ENCODE peak calls at places on chromosomes 1 and 21, in ten cellular contexts. A is T-helper 17 cell; O is HepG2; S is left lung; Q is activated CD8-positive, alpha-beta T cell treated with anti-CD3 and anti-CD28 coated beads, Interleukin-2, amount 10 ng/mL, durations not matched to agents 7 days and 5 days; J is CD4-positive, CD25-positive, alpha-beta regulatory T cell; X is psoas muscle; M is Right ventricle myocardium inferior; N is heart right ventricle; U is lower lobe of right lung. D is an unnamed sample.

GRCh38 chr1:18037651-18038050 is 69.9 kb upstream of the IGSF21 start:
- ATAC-seq in A (no peak), O (no peak), S (no peak), Q (no peak), J (no peak), X (no peak), M (no peak), N (no peak), U (no peak), D (no peak)

GRCh38 chr1:12519708-12520364 is 98.2 kb downstream of the DHRS3 start:
- ATAC-seq in A (no peak), O (no peak), S (no peak), Q (no peak), J (no peak), X (peak), M (peak), N (no peak), U (peak), D (peak)

GRCh38 chr1:161177936-161178244 is 583 bp upstream of the B4GALT3 start:
- ATAC-seq in A (no peak), O (peak), S (no peak), Q (no peak), J (no peak), X (no peak), M (no peak), N (no peak), U (no peak), D (no peak)

GRCh38 chr1:33143698-33144097 is 38.1 kb downstream of the TRIM62 start:
- ATAC-seq in A (no peak), O (no peak), S (no peak), Q (no peak), J (no peak), X (no peak), M (no peak), N (no peak), U (no peak), D (no peak)

GRCh38 chr1:246197076-246197475 is 310.0 kb downstream of the SMYD3 start:
- ATAC-seq in A (no peak), O (no peak), S (no peak), Q (no peak), J (no peak), X (no peak), M (no peak), N (no peak), U (no peak), D (no peak)

GRCh38 chr1:106879538-106879937 is 176.9 kb upstream of the PRMT6 start:
- ATAC-seq in A (no peak), O (no peak), S (peak), Q (no peak), J (no peak), X (no peak), M (peak), N (peak), U (peak), D (peak)

GRCh38 chr21:35895598-35895997 is 164.7 kb downstream of the SETD4 start:
- ATAC-seq in A (no peak), O (no peak), S (no peak), Q (no peak), J (no peak), X (no peak), M (no peak), N (no peak), U (no peak), D (no peak)

GRCh38 chr1:7373936-7374760 is 396.9 kb upstream of the VAMP3 start:
- ATAC-seq in A (no peak), O (no peak), S (no peak), Q (no peak), J (no peak), X (no peak), M (no peak), N (no peak), U (no peak), D (no peak)

GRCh38 chr1:218336353-218336752 is 8.8 kb upstream of the TGFB2 start:
- ATAC-seq in A (no peak), O (peak), S (no peak), Q (no peak), J (no peak), X (no peak), M (no peak), N (no peak), U (no peak), D (no peak)

GRCh38 chr1:163055005-163055404 is 14.2 kb upstream of the RGS4 start:
- ATAC-seq in A (no peak), O (no peak), S (peak), Q (no peak), J (no peak), X (no peak), M (no peak), N (no peak), U (peak), D (no peak)

GRCh38 chr21:36156815-36157670 is at the start of gene DOP1B:
- ATAC-seq in A (no peak), O (peak), S (peak), Q (peak), J (no peak), X (no peak), M (no peak), N (no peak), U (peak), D (no peak)

GRCh38 chr1:231836227-231836893 is 209.8 kb downstream of the DISC1 start:
- ATAC-seq in A (no peak), O (peak), S (no peak), Q (no peak), J (no peak), X (no peak), M (no peak), N (peak), U (no peak), D (no peak)

GRCh38 chr21:18460979-18461378 is 57.4 kb upstream of the TMPRSS15 start:
- ATAC-seq in A (peak), O (no peak), S (no peak), Q (no peak), J (no peak), X (no peak), M (no peak), N (no peak), U (no peak), D (no peak)

GRCh38 chr1:98914547-98914946 is 90.1 kb downstream of the PLPPR5 start:
- ATAC-seq in A (no peak), O (no peak), S (no peak), Q (no peak), J (no peak), X (no peak), M (no peak), N (no peak), U (no peak), D (no peak)

GRCh38 chr21:26798856-26799751 is 46.1 kb downstream of the ADAMTS1 start:
- ATAC-seq in A (no peak), O (no peak), S (peak), Q (no peak), J (no peak), X (no peak), M (no peak), N (no peak), U (peak), D (no peak)

GRCh38 chr1:198179556-198179981 is 22.8 kb downstream of the NEK7 start:
- ATAC-seq in A (peak), O (no peak), S (peak), Q (peak), J (peak), X (no peak), M (no peak), N (peak), U (peak), D (no peak)

GRCh38 chr1:111591946-111592345 is 27.6 kb upstream of the RAP1A start:
- ATAC-seq in A (no peak), O (no peak), S (no peak), Q (no peak), J (no peak), X (no peak), M (no peak), N (no peak), U (no peak), D (no peak)

GRCh38 chr1:77847621-77848080 is 40.8 kb upstream of the NEXN start:
- ATAC-seq in A (no peak), O (no peak), S (no peak), Q (no peak), J (no peak), X (no peak), M (no peak), N (no peak), U (no peak), D (no peak)

D was measured in gastroesophageal sphincter.